ENCODE peak calls at places on chromosomes 3 and 15, in eight cellular contexts. T is fibroblast of mammary gland; S is NCI-H2171; X is NCI-H1092 treated with DMSO at 0.1 percent for 48 hours; L is foreskin fibroblast; Y is HT-29; A is stimulated activated CD4-positive, alpha-beta T cell treated with anti-CD3 and anti-CD28 coated beads, Interleukin-1b, Interleukin-23, amount 100 ng/mL, for 4 hours; P is activated gamma-delta T cell treated with Interleukin-2 at 50 U/mL for 16 hours. G is an unnamed sample.

GRCh38 chr15:48627260-48627969 is 18.1 kb downstream of the FBN1 start:
- DNase-seq in T (peak), S (no peak), X (no peak), L (peak), Y (no peak), A (no peak), P (no peak), G (no peak)

GRCh38 chr3:141093397-141093796 is 42.2 kb downstream of the SPSB4 start:
- DNase-seq in T (no peak), S (no peak), X (no peak), L (no peak), Y (no peak), A (no peak), P (no peak), G (no peak)

GRCh38 chr15:68775671-68776476 is 44.8 kb downstream of the ANP32A start:
- DNase-seq in T (peak), S (no peak), X (no peak), L (peak), Y (no peak), A (no peak), P (no peak), G (no peak)

GRCh38 chr3:188104050-188104449 is 49.9 kb upstream of the LPP start:
- DNase-seq in T (no peak), S (no peak), X (no peak), L (peak), Y (no peak), A (no peak), P (no peak), G (no peak)

GRCh38 chr3:10529809-10530208 is 24.4 kb upstream of the ATP2B2 start:
- DNase-seq in T (no peak), S (no peak), X (no peak), L (no peak), Y (no peak), A (no peak), P (no peak), G (peak)

GRCh38 chr15:70140543-70141375 is 43.0 kb upstream of the TLE3 start:
- DNase-seq in T (no peak), S (no peak), X (no peak), L (no peak), Y (no peak), A (peak), P (no peak), G (no peak)

GRCh38 chr15:98151098-98151497 is 190.6 kb downstream of the ARRDC4 start:
- DNase-seq in T (no peak), S (no peak), X (no peak), L (no peak), Y (no peak), A (no peak), P (no peak), G (no peak)

GRCh38 chr15:80789836-80790235 is 10.7 kb downstream of the CEMIP start:
- DNase-seq in T (no peak), S (no peak), X (no peak), L (no peak), Y (no peak), A (no peak), P (no peak), G (no peak)

GRCh38 chr3:85726241-85726640 is 767.5 kb downstream of the CADM2 start:
- DNase-seq in T (no peak), S (no peak), X (no peak), L (peak), Y (peak), A (no peak), P (no peak), G (no peak)

GRCh38 chr3:73298243-73299183 is 237.1 kb downstream of the EBLN2 start:
- DNase-seq in T (no peak), S (no peak), X (peak), L (no peak), Y (no peak), A (no peak), P (no peak), G (no peak)

GRCh38 chr3:48088056-48088748 is 72.0 kb upstream of the MAP4 start:
- DNase-seq in T (peak), S (no peak), X (peak), L (peak), Y (no peak), A (no peak), P (no peak), G (no peak)

GRCh38 chr15:49085696-49086459 is 39.6 kb upstream of the SECISBP2L start:
- DNase-seq in T (no peak), S (no peak), X (no peak), L (no peak), Y (no peak), A (no peak), P (no peak), G (no peak)

GRCh38 chr3:98746882-98747281 is 16.3 kb upstream of the ST3GAL6 start:
- DNase-seq in T (no peak), S (no peak), X (no peak), L (no peak), Y (no peak), A (no peak), P (no peak), G (no peak)

GRCh38 chr3:108221403-108221802 is 821 bp downstream of the IFT57 start:
- DNase-seq in T (peak), S (no peak), X (no peak), L (peak), Y (no peak), A (no peak), P (no peak), G (no peak)

GRCh38 chr3:70774641-70775040 is 462.2 kb upstream of the MDFIC2 start:
- DNase-seq in T (peak), S (no peak), X (no peak), L (peak), Y (no peak), A (no peak), P (no peak), G (no peak)

GRCh38 chr15:77497942-77498361 is 77.3 kb downstream of the HMG20A start:
- DNase-seq in T (no peak), S (no peak), X (peak), L (peak), Y (no peak), A (no peak), P (no peak), G (no peak)

GRCh38 chr3:160739079-160739478 is 17.0 kb upstream of the PPM1L start:
- DNase-seq in T (peak), S (peak), X (no peak), L (peak), Y (no peak), A (no peak), P (no peak), G (no peak)

GRCh38 chr3:187616307-187616939 is 53.8 kb downstream of the SST start:
- DNase-seq in T (peak), S (peak), X (peak), L (peak), Y (peak), A (peak), P (peak), G (peak)

GRCh38 chr3:170977911-170978310 is 48.6 kb downstream of the SLC2A2 start:
- DNase-seq in T (peak), S (no peak), X (no peak), L (peak), Y (no peak), A (no peak), P (no peak), G (no peak)

GRCh38 chr3:100465871-100466777 is 26.3 kb upstream of the TMEM45A start:
- DNase-seq in T (no peak), S (no peak), X (no peak), L (no peak), Y (no peak), A (no peak), P (no peak), G (no peak)

GRCh38 chr3:67783281-67784250 is 129.2 kb upstream of the SUCLG2 start:
- DNase-seq in T (no peak), S (no peak), X (no peak), L (peak), Y (no peak), A (no peak), P (no peak), G (no peak)

GRCh38 chr3:81744366-81744765 is 17.1 kb downstream of the GBE1 start:
- DNase-seq in T (peak), S (no peak), X (no peak), L (peak), Y (no peak), A (no peak), P (no peak), G (no peak)

GRCh38 chr3:170539886-170540285 is 46.0 kb downstream of the SLC7A14 start:
- DNase-seq in T (no peak), S (no peak), X (no peak), L (no peak), Y (no peak), A (no peak), P (no peak), G (no peak)

GRCh38 chr15:71802770-71803169 is 7.6 kb upstream of the NR2E3 start:
- DNase-seq in T (no peak), S (no peak), X (no peak), L (no peak), Y (no peak), A (no peak), P (no peak), G (no peak)

GRCh38 chr3:196096382-196096953 is 14.6 kb upstream of the TFRC start:
- DNase-seq in T (no peak), S (no peak), X (no peak), L (no peak), Y (no peak), A (no peak), P (no peak), G (no peak)

G was measured in naive thymus-derived CD4-positive, alpha-beta T cell.